ENCODE peak calls at places on chromosomes 7 and 10, in seven cellular contexts. X is NCI-H1105 treated with DMSO at 0.1 percent for 48 hours, U is left lobe of liver, G is NCI-H510A treated with DMSO at 0.1 percent for 48 hours, W is NCI-H1092, J is stomach, T is NCI-H524 treated with DMSO at 0.1 percent for 48 hours. Z is an unnamed sample.

GRCh38 chr10:70578371-70578947 is 24.1 kb downstream of the PRF1 start:
- DNase-seq in X (no peak), U (no peak), G (peak), W (no peak), J (no peak), T (no peak), Z (no peak)

GRCh38 chr10:79048639-79049550 is 19.9 kb upstream of the ZMIZ1 start:
- DNase-seq in X (no peak), U (peak), G (no peak), W (no peak), J (no peak), T (no peak), Z (no peak)

GRCh38 chr7:50531401-50531906 is 33.8 kb downstream of the DDC start:
- DNase-seq in X (peak), U (no peak), G (peak), W (peak), J (no peak), T (peak), Z (peak)

GRCh38 chr7:30144659-30145321 is 10.0 kb downstream of the MTURN start:
- DNase-seq in X (peak), U (no peak), G (peak), W (no peak), J (no peak), T (no peak), Z (no peak)

GRCh38 chr7:100369105-100369504 is 4.2 kb upstream of the PILRA start:
- DNase-seq in X (no peak), U (no peak), G (no peak), W (no peak), J (peak), T (no peak), Z (no peak)

GRCh38 chr7:101377189-101377736 is 14.6 kb downstream of the COL26A1 start:
- DNase-seq in X (no peak), U (no peak), G (no peak), W (no peak), J (no peak), T (no peak), Z (no peak)

GRCh38 chr7:107938448-107939250 is 47.7 kb downstream of the DLD start:
- DNase-seq in X (no peak), U (no peak), G (no peak), W (no peak), J (no peak), T (no peak), Z (no peak)

GRCh38 chr10:113555751-113556150 is 2.9 kb downstream of the HABP2 start:
- DNase-seq in X (no peak), U (no peak), G (no peak), W (no peak), J (no peak), T (no peak), Z (no peak)

GRCh38 chr7:139718859-139719258 is 58.9 kb downstream of the HIPK2 start:
- DNase-seq in X (no peak), U (no peak), G (no peak), W (no peak), J (no peak), T (no peak), Z (no peak)

GRCh38 chr10:98403812-98404504 is 11.0 kb downstream of the PYROXD2 start:
- DNase-seq in X (no peak), U (no peak), G (no peak), W (no peak), J (no peak), T (no peak), Z (no peak)

GRCh38 chr7:117085769-117086463 is 132.6 kb downstream of the ST7 start:
- DNase-seq in X (no peak), U (no peak), G (no peak), W (no peak), J (no peak), T (no peak), Z (no peak)

GRCh38 chr7:137625197-137625596 is 221.6 kb downstream of the DGKI start:
- DNase-seq in X (no peak), U (no peak), G (no peak), W (no peak), J (no peak), T (no peak), Z (no peak)

GRCh38 chr10:75430000-75430763 is 1.2 kb upstream of the LRMDA start:
- DNase-seq in X (peak), U (no peak), G (peak), W (no peak), J (peak), T (no peak), Z (peak)

GRCh38 chr10:28637346-28637745 is 40.0 kb upstream of the BAMBI start:
- DNase-seq in X (no peak), U (no peak), G (no peak), W (no peak), J (no peak), T (peak), Z (no peak)

GRCh38 chr7:102120666-102121065 is 166.0 kb upstream of the SH2B2 start:
- DNase-seq in X (no peak), U (no peak), G (no peak), W (no peak), J (no peak), T (no peak), Z (no peak)

GRCh38 chr7:17690030-17690429 is 250.3 kb downstream of the SNX13 start:
- DNase-seq in X (no peak), U (no peak), G (no peak), W (no peak), J (no peak), T (no peak), Z (no peak)

GRCh38 chr7:131110294-131111080 is 217.2 kb upstream of the MKLN1 start:
- DNase-seq in X (no peak), U (peak), G (peak), W (no peak), J (no peak), T (no peak), Z (no peak)

GRCh38 chr10:50360486-50360885 is 109.2 kb upstream of the ASAH2 start:
- DNase-seq in X (no peak), U (no peak), G (no peak), W (no peak), J (no peak), T (no peak), Z (no peak)

Z was measured in DMS153.